ENCODE peak calls at places on chromosome 13, in four cellular contexts. Y is CD8-positive, alpha-beta T cell; Z is tibial nerve; J is IMR-90. T is an unnamed sample. For H3K9me3 and H3K4me1, the result is how much of the 10 kb centered on the place peaks cover.

GRCh38 chr13:37029617-37030016 is 29.0 kb downstream of the EXOSC8 start:
- DNase-seq in Y (no peak), Z (no peak), J (peak), T (no peak)

GRCh38 chr13:25281193-25281936 is 5.9 kb downstream of the MTMR6 start:
- DNase-seq in Z (no peak), J (peak), Y (no peak), T (no peak)

GRCh38 chr13:75760182-75760981 is 124.3 kb downstream of the LMO7 start:
- DNase-seq in Z (no peak), J (peak), Y (peak), T (peak)

GRCh38 chr13:76812206-76812882 is 73.9 kb downstream of the KCTD12 start:
- DNase-seq in Z (peak), J (no peak), Y (no peak), T (no peak)

GRCh38 chr13:21034602-21035190 is 26.7 kb downstream of the LATS2 start:
- DNase-seq in Y (no peak), J (no peak), Z (no peak), T (no peak)

GRCh38 chr13:45333973-45334922 is 6.7 kb downstream of the TPT1 start:
- DNase-seq in J (peak), Y (peak), Z (no peak), T (no peak)

GRCh38 chr13:44573790-44574465 is 2.2 kb downstream of the TSC22D1 start:
- DNase-seq in Y (no peak), Z (no peak), J (peak), T (peak)

GRCh38 chr13:72875233-72875632 is 93.3 kb downstream of the PIBF1 start:
- DNase-seq in Y (no peak), Z (no peak), J (no peak), T (no peak)

GRCh38 chr13:85313761-85314503 is 485.3 kb downstream of the SLITRK6 start:
- DNase-seq in Y (no peak), J (peak), Z (no peak), T (no peak)

GRCh38 chr13:112783135-112783945 is 93.5 kb downstream of the ATP11A start:
- DNase-seq in Y (peak), J (peak), Z (no peak), T (no peak)

GRCh38 chr13:69912576-69913074 is 195.0 kb upstream of the ATXN8OS start:
- DNase-seq in Z (no peak), Y (no peak), J (no peak), T (no peak)

GRCh38 chr13:44346534-44346933 is 27.1 kb upstream of the SERP2 start:
- DNase-seq in Y (no peak), Z (no peak), J (no peak), T (no peak)

GRCh38 chr13:41426047-41426446 is 31.3 kb upstream of the RGCC start:
- DNase-seq in Z (no peak), J (no peak), Y (no peak), T (no peak)

GRCh38 chr13:94435604-94436226 is 43.8 kb downstream of the DCT start:
- DNase-seq in Z (no peak), Y (no peak), J (peak), T (peak)

DNA sequence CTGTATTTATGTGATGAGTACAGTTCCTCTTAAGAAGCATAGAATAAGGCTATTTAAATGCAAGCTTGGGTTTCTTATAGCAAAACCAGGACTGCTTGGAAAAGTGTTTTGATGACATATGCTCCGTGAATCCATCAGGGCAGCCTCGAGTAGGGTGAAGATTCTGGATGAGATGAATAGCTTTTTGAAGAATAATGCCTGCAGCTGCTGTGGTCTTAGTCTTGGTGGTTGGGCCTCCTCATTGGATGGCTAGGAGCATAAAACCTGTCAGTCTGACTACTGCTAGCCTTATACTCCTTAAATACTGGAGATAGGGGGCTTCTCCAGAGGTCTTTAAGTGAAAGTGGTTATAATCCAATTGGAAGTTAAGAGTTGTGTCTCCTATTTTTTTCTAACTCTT is 704.3 kb downstream of the FGF9 start:
- DNase-seq in Z (no peak), Y (no peak), J (no peak), T (no peak)
- H3K9me3 ChIP-seq in Z (under half), Y (under half), J (under half), T (under half)

GRCh38 chr13:50001287-50001686 is 4.4 kb downstream of the TRIM13 start:
- DNase-seq in J (no peak), Z (no peak), Y (no peak), T (no peak)

GRCh38 chr13:50011461-50011860 is 3.8 kb upstream of the KCNRG start:
- DNase-seq in Y (no peak), Z (no peak), J (no peak), T (no peak)

DNA sequence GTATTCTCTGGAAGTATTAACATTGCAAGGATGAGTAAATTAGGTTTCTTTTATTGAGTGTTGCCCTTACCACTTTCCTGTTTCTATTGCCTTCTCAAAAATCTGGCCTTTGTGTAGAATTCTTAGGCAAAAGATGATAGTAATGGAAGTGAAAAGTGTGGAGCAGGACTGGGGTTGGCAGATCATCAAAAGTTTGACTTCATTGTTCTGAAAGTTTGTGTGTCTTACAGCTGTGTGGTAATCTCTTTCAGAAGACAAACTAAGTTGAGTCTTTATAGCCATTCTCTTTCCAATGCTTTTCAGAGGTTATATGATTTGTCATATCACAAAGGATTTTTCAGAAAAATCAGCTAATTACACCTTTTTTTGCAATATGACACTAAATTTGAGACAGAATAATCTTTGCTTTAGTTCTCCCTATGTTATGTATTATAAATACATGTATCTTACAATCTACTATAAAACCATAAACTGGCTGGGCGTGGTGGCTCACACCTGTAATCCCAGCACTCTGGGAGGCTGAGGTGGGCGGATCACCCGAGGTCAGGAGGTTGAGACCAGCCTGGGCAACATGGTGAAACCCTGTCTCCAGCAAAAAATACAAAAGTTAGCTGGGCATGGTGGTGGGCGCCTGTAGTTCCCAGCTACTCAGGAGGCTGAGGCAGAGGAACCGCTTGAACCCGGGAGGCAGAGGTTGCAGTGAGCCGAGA is 8.7 kb upstream of the KCNRG start:
- DNase-seq in Z (no peak), J (peak), Y (no peak), T (no peak)
- H3K4me1 ChIP-seq in Z (under half), J (under half), Y (under half), T (under half)

GRCh38 chr13:28864544-28864943 is 44.4 kb downstream of the MTUS2 start:
- DNase-seq in Z (no peak), J (no peak), Y (no peak), T (no peak)

GRCh38 chr13:28865951-28866350 is 45.8 kb downstream of the MTUS2 start:
- DNase-seq in Y (no peak), Z (no peak), J (no peak), T (no peak)

GRCh38 chr13:28866932-28867331 is 46.8 kb downstream of the MTUS2 start:
- DNase-seq in Y (no peak), Z (no peak), J (no peak), T (no peak)

GRCh38 chr13:28867564-28867963 is 47.4 kb downstream of the MTUS2 start:
- DNase-seq in J (no peak), Z (no peak), Y (no peak), T (no peak)

GRCh38 chr13:28865312-28865711 is 45.2 kb downstream of the MTUS2 start:
- DNase-seq in J (no peak), Y (no peak), Z (no peak), T (no peak)
- H3K9me3 ChIP-seq in J (under half), Y (under half), Z (under half), T (under half)

GRCh38 chr13:27168870-27169525 is 2.6 kb downstream of the USP12 start:
- DNase-seq in Y (no peak), Z (no peak), J (peak), T (no peak)

GRCh38 chr13:27170521-27171243 is 929 bp downstream of the USP12 start:
- DNase-seq in Y (peak), Z (no peak), J (no peak), T (peak)

GRCh38 chr13:27170221-27170520 is 1.4 kb downstream of the USP12 start:
- DNase-seq in Z (no peak), Y (no peak), J (peak), T (no peak)

GRCh38 chr13:27171244-27171829 is at the start of gene USP12:
- DNase-seq in Y (peak), J (peak), Z (no peak), T (peak)

DNA sequence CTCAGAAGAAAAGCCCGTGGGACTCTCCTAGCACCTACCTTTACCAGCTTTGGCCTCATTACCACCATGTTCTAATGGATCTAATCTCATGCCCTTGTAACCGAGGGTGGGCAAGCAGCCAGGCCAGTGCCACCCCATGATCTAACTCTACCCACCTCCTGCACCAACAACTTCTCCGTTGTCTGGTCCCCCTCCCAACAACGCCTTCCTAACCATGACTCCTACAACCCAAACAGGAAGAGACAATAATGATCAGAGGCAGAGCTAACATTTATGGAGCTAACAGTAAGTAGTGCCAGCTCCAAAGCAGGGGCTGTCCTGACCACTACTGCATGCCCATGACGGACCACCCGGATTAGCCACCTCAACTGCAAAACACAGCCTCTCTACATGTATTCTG is 3.5 kb downstream of the USP12 start:
- DNase-seq in Y (no peak), Z (no peak), J (no peak), T (no peak)
- H3K4me1 ChIP-seq in Y (under half), Z (under half), J (under half), T (under half)

DNA sequence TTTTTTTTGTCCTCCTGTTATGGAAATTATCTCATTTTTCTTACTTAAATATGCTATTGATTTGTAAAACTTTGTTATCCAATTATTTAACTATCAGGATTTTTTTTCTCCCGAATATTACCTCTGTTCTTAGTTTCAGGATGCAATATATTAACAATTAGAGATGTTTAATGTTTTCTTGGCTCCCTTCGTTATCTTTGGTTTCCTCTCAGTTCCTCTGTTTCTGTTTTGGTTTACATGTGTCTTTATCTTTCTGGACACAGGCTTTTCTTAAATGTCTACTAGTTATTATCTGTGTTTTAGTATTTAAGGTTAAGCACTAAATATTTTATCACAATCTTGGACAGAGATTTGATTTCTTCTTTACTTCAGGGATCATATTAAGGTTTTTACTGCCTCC is 462.2 kb upstream of the SLC10A2 start:
- DNase-seq in J (no peak), Y (no peak), Z (no peak), T (no peak)
- H3K9me3 ChIP-seq in J (under half), Y (under half), Z (under half), T (under half)

GRCh38 chr13:114120486-114121430 is 11.7 kb downstream of the RASA3 start:
- DNase-seq in Z (no peak), Y (no peak), J (no peak), T (no peak)
- H3K4me1 ChIP-seq in Z (under half), Y (half or more), J (under half), T (under half)

DNA sequence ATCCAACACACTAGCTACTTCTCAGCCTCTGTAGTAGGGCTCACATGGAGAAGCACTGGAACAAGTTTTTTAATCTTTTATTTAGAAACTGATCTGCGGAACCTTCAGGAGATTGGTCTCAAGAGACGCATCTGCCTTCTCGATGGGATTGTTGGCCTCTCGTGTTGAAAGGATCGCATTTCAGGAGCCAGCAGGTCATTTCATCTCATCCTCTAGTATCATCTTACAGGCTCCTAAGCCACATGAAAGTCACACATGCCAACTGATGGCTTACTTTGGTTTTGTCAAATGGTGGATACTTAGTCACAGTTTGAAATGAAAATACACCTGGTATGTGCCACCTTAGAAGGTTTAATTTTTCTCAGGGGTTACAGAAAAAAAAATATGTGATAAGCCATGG is 1703.6 kb downstream of the EFNB2 start:
- DNase-seq in J (no peak), Z (no peak), Y (no peak), T (no peak)
- H3K9me3 ChIP-seq in J (under half), Z (under half), Y (under half), T (under half)

GRCh38 chr13:32472194-32472621 is 44.3 kb upstream of the N4BP2L1 start:
- DNase-seq in Y (no peak), J (no peak), Z (no peak), T (no peak)

GRCh38 chr13:32476021-32476731 is 48.2 kb upstream of the N4BP2L1 start:
- DNase-seq in Z (no peak), Y (no peak), J (no peak), T (no peak)

GRCh38 chr13:32473650-32474049 is 45.7 kb upstream of the N4BP2L1 start:
- DNase-seq in Y (no peak), Z (no peak), J (no peak), T (no peak)

GRCh38 chr13:32475403-32475802 is 47.5 kb upstream of the N4BP2L1 start:
- DNase-seq in Z (no peak), J (no peak), Y (no peak), T (no peak)

DNA sequence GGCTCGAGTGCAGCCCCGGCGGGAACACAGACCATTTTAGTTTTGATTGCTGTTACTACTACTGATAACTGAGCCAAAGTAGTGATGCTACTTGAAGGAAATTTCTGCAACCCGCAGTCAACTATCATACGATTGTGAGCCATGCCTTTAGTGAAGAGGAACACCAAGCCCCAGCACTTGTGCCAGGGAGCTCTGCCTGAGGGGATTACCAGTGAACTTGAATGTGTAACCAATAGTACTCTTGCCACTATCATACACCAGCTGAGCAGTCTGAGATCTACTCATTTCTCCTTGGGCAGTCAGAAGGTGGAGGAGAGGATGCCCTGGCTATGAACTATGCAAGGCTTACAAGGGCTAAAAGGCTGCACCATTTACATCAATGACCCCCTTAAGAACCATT is 49.0 kb upstream of the N4BP2L1 start:
- DNase-seq in J (no peak), Z (no peak), Y (no peak), T (no peak)
- H3K4me1 ChIP-seq in J (under half), Z (under half), Y (under half), T (under half)

DNA sequence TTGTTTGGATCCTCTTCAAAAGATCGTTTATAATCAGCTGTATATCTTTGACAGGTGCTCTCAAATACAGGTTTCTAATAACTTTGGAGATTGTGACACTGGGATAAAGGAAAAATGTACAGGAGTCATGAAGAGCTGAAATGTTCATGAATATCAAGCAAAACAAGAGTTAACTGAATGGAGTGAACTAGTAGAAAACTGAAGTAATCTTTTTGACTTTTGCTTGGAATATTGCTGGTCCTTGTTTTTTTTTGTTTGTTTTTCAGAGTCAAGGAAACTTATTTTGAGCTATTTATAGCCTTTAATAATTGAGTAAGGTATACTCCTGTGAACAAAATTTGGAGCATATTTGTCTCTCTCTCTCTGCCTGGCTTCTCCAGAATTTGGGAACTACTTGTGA is 25.3 kb downstream of the MED4 start:
- DNase-seq in Z (no peak), Y (no peak), J (no peak), T (no peak)
- H3K9me3 ChIP-seq in Z (under half), Y (under half), J (under half), T (under half)

GRCh38 chr13:111181977-111182376 is 66.9 kb downstream of the ARHGEF7 start:
- DNase-seq in J (no peak), Z (no peak), Y (no peak), T (no peak)

GRCh38 chr13:111178417-111178816 is 63.3 kb downstream of the ARHGEF7 start:
- DNase-seq in Y (no peak), Z (no peak), J (no peak), T (no peak)

GRCh38 chr13:111177803-111178389 is 62.8 kb downstream of the ARHGEF7 start:
- DNase-seq in Z (no peak), Y (no peak), J (peak), T (no peak)

GRCh38 chr13:111177081-111177711 is 62.1 kb downstream of the ARHGEF7 start:
- DNase-seq in Z (no peak), J (peak), Y (peak), T (no peak)

GRCh38 chr13:111179908-111180756 is 65.0 kb downstream of the ARHGEF7 start:
- DNase-seq in Y (no peak), Z (no peak), J (no peak), T (no peak)
- H3K4me1 ChIP-seq in Y (half or more), Z (half or more), J (under half), T (under half)

T was measured in Caco-2.